ENCODE peak calls at places on chromosomes 12 and 14, in six cellular contexts. G is Peyer's patch, W is right atrium auricular region, A is uterus, X is neural progenitor cell, E is HepG2. U is an unnamed sample. For H3K36me3 and H3K4me1, the result is how much of the 10 kb centered on the place peaks cover.

GRCh38 chr12:31491819-31492598 is 98.9 kb downstream of the DENND5B start:
- DNase-seq in G (no peak), W (no peak), A (peak), X (no peak), E (peak), U (no peak)

GRCh38 chr14:61212546-61212945 is 68.6 kb downstream of the TMEM30B start:
- DNase-seq in G (no peak), W (no peak), A (no peak), X (no peak), E (no peak), U (no peak)

GRCh38 chr14:71452987-71453386 is 479.2 kb upstream of the RGS6 start:
- DNase-seq in G (no peak), W (no peak), A (no peak), X (no peak), E (no peak), U (no peak)

GRCh38 chr14:103626150-103626850 is 2.7 kb upstream of the KLC1 start:
- DNase-seq in G (no peak), W (no peak), A (no peak), X (no peak), E (peak), U (no peak)

GRCh38 chr14:70052990-70053389 is 135.8 kb downstream of the SLC8A3 start:
- DNase-seq in G (no peak), W (no peak), A (no peak), X (peak), E (peak), U (no peak)

GRCh38 chr12:107339932-107340331 is 246.6 kb upstream of the CRY1 start:
- DNase-seq in G (no peak), W (no peak), A (no peak), X (no peak), E (no peak), U (no peak)

GRCh38 chr14:58133739-58134138 is 18.3 kb downstream of the ARMH4 start:
- DNase-seq in G (no peak), W (no peak), A (no peak), X (no peak), E (no peak), U (no peak)

GRCh38 chr12:63351370-63351769 is 200.4 kb upstream of the AVPR1A start:
- DNase-seq in G (no peak), W (no peak), A (no peak), X (no peak), E (no peak), U (no peak)

GRCh38 chr12:52903285-52903854 is 1.5 kb downstream of the KRT8 start:
- DNase-seq in G (peak), W (peak), A (peak), X (peak), E (peak), U (peak)

GRCh38 chr12:92989715-92990484 is 60.8 kb upstream of the EEA1 start:
- DNase-seq in G (no peak), W (no peak), A (no peak), X (no peak), E (peak), U (no peak)

GRCh38 chr12:115174928-115175327 is 491.0 kb upstream of the TBX3 start:
- DNase-seq in G (no peak), W (no peak), A (no peak), X (no peak), E (no peak), U (no peak)

GRCh38 chr12:27555316-27555715 is 31.3 kb downstream of the PPFIBP1 start:
- DNase-seq in G (no peak), W (no peak), A (no peak), X (no peak), E (no peak), U (no peak)
- H3K4me3 ChIP-seq in G (no peak), W (no peak), A (peak), X (no peak), E (no peak), U (no peak)

GRCh38 chr14:50770586-50770985 is 60.4 kb downstream of the NIN start:
- DNase-seq in G (no peak), W (no peak), A (no peak), X (no peak), E (no peak), U (no peak)

GRCh38 chr14:50766338-50766886 is 64.5 kb downstream of the NIN start:
- DNase-seq in G (no peak), W (no peak), A (no peak), X (no peak), E (no peak), U (no peak)

GRCh38 chr14:50769893-50770500 is 61.0 kb downstream of the NIN start:
- DNase-seq in G (no peak), W (no peak), A (no peak), X (no peak), E (no peak), U (no peak)

GRCh38 chr14:50768693-50769092 is 62.3 kb downstream of the NIN start:
- DNase-seq in G (no peak), W (no peak), A (no peak), X (no peak), E (no peak), U (no peak)

DNA sequence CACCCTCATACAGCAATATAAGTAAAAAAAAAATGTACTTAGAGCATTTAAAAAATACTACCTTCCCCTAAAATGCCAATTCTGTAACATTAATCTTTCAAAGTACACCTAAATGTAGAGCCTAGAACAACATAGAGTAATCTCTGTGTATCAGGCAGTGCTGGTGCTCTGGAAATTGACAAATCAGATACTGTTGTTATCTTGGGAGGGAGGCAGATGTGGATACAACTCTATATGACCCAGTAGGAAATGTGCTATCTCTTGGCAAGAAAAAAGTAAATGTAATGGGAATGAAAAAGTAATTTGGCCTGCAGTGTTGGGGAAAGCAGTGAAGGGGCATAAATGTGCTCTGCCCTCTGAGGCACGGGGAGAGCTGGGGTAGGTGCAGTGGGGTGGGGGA is 62.7 kb downstream of the NIN start:
- DNase-seq in G (no peak), W (no peak), A (no peak), X (no peak), E (no peak), U (no peak)
- H3K36me3 ChIP-seq in G (under half), W (half or more), A (under half), X (under half), E (under half), U (half or more)

GRCh38 chr12:45433441-45433868 is 217.6 kb downstream of the ANO6 start:
- DNase-seq in G (no peak), W (no peak), A (no peak), X (peak), E (peak), U (no peak)

GRCh38 chr12:45435945-45436710 is 220.2 kb downstream of the ANO6 start:
- DNase-seq in G (no peak), W (no peak), A (no peak), X (peak), E (no peak), U (no peak)

GRCh38 chr12:45434094-45434493 is 218.2 kb downstream of the ANO6 start:
- DNase-seq in G (no peak), W (no peak), A (no peak), X (no peak), E (no peak), U (no peak)

DNA sequence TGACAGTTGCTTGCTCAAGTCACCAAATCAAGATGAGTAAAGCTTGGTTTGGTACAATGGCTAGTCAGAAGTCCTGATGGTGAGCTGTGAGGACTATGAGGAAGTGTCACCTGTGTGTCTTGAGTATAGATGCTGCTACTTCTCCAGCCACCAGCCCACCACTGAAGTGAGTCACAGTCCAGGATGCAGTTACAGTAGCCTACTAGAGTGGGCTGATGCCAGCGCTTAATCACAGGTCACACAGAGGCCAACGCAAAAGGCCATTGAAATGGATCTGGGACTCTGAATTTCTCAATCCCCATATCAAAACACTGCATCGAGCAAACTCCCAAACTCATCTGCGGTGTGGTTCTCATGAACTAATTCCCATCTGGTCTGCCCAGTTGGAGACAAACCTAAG is 223.1 kb downstream of the ANO6 start:
- DNase-seq in G (no peak), W (no peak), A (no peak), X (no peak), E (no peak), U (no peak)
- H3K4me1 ChIP-seq in G (under half), W (under half), A (under half), X (under half), E (under half), U (under half)

GRCh38 chr14:39113685-39114072 is 444 bp upstream of the GEMIN2 start:
- DNase-seq in G (no peak), W (no peak), A (no peak), X (no peak), E (no peak), U (no peak)
- H3K4me3 ChIP-seq in G (peak), W (peak), A (peak), X (peak), E (peak), U (peak)

GRCh38 chr14:104695660-104696000 is 6.2 kb downstream of the INF2 start:
- DNase-seq in G (no peak), W (no peak), A (no peak), X (no peak), E (no peak), U (no peak)
- H3K36me3 ChIP-seq in G (under half), W (under half), A (under half), X (under half), E (under half), U (under half)

DNA sequence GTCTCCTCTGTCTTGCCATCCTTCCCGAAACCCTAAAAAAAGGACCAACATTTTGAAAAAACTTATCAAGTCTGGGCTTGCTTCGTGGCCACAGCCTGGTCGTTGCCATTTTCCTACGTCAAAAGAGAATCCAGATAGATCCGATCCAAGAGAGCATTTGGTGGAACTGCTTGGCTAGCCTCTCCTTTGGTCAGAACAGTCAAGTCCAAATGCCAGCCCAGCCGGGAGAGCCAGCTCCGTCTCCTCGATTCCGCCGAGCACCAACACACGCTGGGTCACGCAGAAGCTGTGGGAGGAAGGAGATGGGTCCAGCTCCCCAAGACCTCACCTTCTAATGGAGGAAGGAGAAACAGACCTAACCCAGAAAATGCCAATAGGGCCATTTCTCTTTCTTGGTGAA is 9.3 kb upstream of the PRIMA1 start:
- DNase-seq in G (no peak), W (no peak), A (no peak), X (no peak), E (no peak), U (no peak)
- H3K4me1 ChIP-seq in G (under half), W (under half), A (under half), X (under half), E (half or more), U (under half)

DNA sequence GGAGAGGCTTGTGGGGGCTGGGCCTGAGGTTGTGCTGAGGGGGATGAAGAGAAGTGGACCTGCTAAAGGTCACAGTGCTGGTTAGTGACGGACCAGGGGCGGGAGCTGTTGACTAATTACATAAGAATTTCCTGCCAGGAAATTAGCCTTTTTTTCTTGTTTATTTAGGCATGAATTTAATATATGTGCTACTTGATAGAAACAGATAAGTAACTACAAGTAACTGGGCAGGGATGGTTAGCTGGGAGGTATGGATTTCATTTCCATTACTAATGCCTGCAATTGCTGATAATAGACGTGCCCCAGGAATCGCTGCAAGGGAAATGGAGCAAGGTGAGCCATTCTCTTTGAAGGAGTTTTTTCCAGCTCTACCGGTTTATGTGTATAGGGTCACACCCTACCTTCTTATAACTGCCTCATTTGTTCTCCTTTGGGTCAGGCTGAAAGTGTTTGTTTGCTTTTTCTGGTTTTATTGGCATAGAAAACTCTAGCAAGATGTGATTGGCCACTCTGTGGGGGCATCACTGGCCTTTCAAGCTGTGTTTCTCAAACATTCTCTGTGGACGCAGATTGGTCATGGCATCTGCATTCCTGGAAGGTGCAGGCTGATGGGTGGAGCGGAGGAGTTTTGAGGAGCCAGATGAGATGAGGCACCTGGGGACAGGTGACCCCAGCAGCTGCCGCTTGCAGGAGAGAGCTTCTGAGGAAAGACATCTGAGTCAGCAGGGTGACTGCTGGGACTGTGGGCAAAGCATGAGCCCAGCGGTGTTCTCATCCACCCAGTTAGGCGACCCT is 19.0 kb upstream of the GPRC5A start:
- DNase-seq in G (no peak), W (no peak), A (no peak), X (no peak), E (peak), U (no peak)
- H3K4me3 ChIP-seq in G (no peak), W (no peak), A (no peak), X (no peak), E (no peak), U (no peak)

GRCh38 chr12:32603858-32604257 is 75.2 kb upstream of the DNM1L start:
- DNase-seq in G (no peak), W (no peak), A (no peak), X (no peak), E (no peak), U (no peak)
- H3K36me3 ChIP-seq in G (under half), W (under half), A (under half), X (under half), E (under half), U (under half)

DNA sequence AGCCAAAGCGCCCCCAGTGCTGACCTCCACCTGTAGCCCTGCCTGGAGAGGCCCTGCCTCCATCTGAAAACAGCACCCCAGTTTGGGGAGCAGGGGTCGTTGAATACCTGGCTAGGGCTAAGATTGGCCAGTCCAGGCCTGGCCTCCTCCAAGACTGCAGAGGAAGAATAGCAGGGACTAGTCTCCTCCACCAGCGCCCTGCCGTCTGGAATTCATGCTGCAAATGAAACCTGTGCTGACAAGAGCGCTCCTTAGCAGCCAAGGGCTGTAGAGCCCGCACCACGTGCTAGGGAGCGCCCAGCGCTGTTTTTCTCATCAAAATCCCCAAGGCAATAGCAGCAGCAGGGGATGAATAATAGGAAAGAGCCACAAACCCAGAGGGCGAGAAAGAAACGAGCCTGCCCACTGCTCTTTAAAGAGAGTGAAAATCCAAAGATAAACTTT is 3.4 kb downstream of the COL2A1 start:
- DNase-seq in G (peak), W (no peak), A (no peak), X (peak), E (no peak), U (no peak)
- H3K4me1 ChIP-seq in G (under half), W (under half), A (under half), X (under half), E (under half), U (under half)